ENCODE peak calls at places on chromosomes 5 and 9, in nine cellular contexts. Z, P, Y, R, S, N, F, D and O are unnamed samples.

GRCh38 chr9:14238044-14238443 is 75.9 kb downstream of the NFIB start:
- DNase-seq in Z (no peak), P (no peak), Y (no peak), R (no peak), S (peak), N (no peak), F (peak), D (no peak), O (no peak)

GRCh38 chr9:36939655-36940578 is 94.2 kb downstream of the PAX5 start:
- DNase-seq in Z (no peak), P (no peak), Y (no peak), R (no peak), S (no peak), N (no peak), F (no peak), D (no peak), O (no peak)

GRCh38 chr5:132226516-132227234 is 978 bp downstream of the P4HA2 start:
- DNase-seq in Z (peak), P (no peak), Y (no peak), R (no peak), S (no peak), N (no peak), F (no peak), D (no peak), O (no peak)

GRCh38 chr9:126146254-126147145 is 180.1 kb upstream of the MVB12B start:
- DNase-seq in Z (peak), P (peak), Y (peak), R (no peak), S (peak), N (no peak), F (no peak), D (no peak), O (peak)

GRCh38 chr5:174311531-174312269 is 266.2 kb downstream of the NSG2 start:
- DNase-seq in Z (peak), P (peak), Y (peak), R (peak), S (peak), N (no peak), F (peak), D (no peak), O (peak)

GRCh38 chr5:144142030-144142825 is 28.2 kb downstream of the YIPF5 start:
- DNase-seq in Z (peak), P (peak), Y (peak), R (no peak), S (no peak), N (no peak), F (peak), D (peak), O (peak)

GRCh38 chr9:121369595-121370265 is at the start of gene STOM:
- DNase-seq in Z (peak), P (no peak), Y (no peak), R (no peak), S (no peak), N (peak), F (peak), D (peak), O (no peak)

GRCh38 chr5:151072234-151073025 is 8.4 kb downstream of the TNIP1 start:
- DNase-seq in Z (peak), P (no peak), Y (no peak), R (no peak), S (no peak), N (no peak), F (peak), D (no peak), O (no peak)

GRCh38 chr5:121624035-121624434 is 227.6 kb upstream of the FTMT start:
- DNase-seq in Z (no peak), P (no peak), Y (no peak), R (no peak), S (no peak), N (no peak), F (no peak), D (no peak), O (no peak)

GRCh38 chr9:27090231-27090630 is 18.8 kb upstream of the TEK start:
- DNase-seq in Z (peak), P (no peak), Y (no peak), R (no peak), S (no peak), N (no peak), F (no peak), D (no peak), O (no peak)

GRCh38 chr5:32312194-32312681 is 501 bp downstream of the MTMR12 start:
- DNase-seq in Z (peak), P (peak), Y (peak), R (peak), S (peak), N (peak), F (peak), D (peak), O (peak)